ENCODE peak calls at places on chromosomes 5 and 9, in five cellular contexts. N, W, O, E and L are unnamed samples.

GRCh38 chr9:117325789-117326185 is 89.1 kb downstream of the ASTN2 start:
- DNase-seq in O (no peak), W (no peak), N (no peak), E (no peak), L (no peak)

GRCh38 chr9:91913096-91913495 is 36.9 kb downstream of the ROR2 start:
- DNase-seq in E (no peak), N (no peak), O (no peak), W (no peak), L (no peak)

GRCh38 chr9:122988919-122989614 is 44.4 kb upstream of the GPR21 start:
- DNase-seq in E (no peak), W (no peak), O (no peak), N (no peak), L (no peak)

GRCh38 chr9:88791105-88791805 is 200.0 kb upstream of the S1PR3 start:
- DNase-seq in E (no peak), W (peak; percentile 65), O (no peak), N (no peak), L (no peak)

GRCh38 chr9:121282309-121283071 is 14.5 kb downstream of the GSN start:
- DNase-seq in O (no peak), N (no peak), E (no peak), W (peak; percentile 61), L (no peak)

GRCh38 chr5:14076566-14076965 is 66.6 kb upstream of the TRIO start:
- DNase-seq in W (no peak), O (no peak), E (no peak), N (no peak), L (no peak)

GRCh38 chr9:75169623-75170022 is 81.3 kb downstream of the OSTF1 start:
- DNase-seq in N (no peak), W (no peak), O (no peak), E (no peak), L (no peak)

GRCh38 chr9:112331676-112331955 is 1.8 kb downstream of the PTBP3 start:
- DNase-seq in W (no peak), E (no peak), N (no peak), O (no peak), L (no peak)

GRCh38 chr9:106784076-106784475 is 78.9 kb upstream of the ZNF462 start:
- DNase-seq in E (no peak), O (no peak), N (no peak), W (no peak), L (no peak)

GRCh38 chr9:93123561-93124283 is 10.3 kb downstream of the NINJ1 start:
- DNase-seq in W (no peak), E (no peak), N (no peak), O (no peak), L (peak; percentile 32)

GRCh38 chr5:92283521-92283920 is 900.4 kb upstream of the ARRDC3 start:
- DNase-seq in O (no peak), W (no peak), E (no peak), N (no peak), L (no peak)

GRCh38 chr9:92242115-92242778 is 51.2 kb downstream of the IARS1 start:
- DNase-seq in N (no peak), O (no peak), W (peak; percentile 63), E (no peak), L (no peak)

GRCh38 chr5:33657804-33658435 is 217.2 kb downstream of the TARS1 start:
- DNase-seq in E (no peak), O (no peak), N (no peak), W (no peak), L (no peak)

GRCh38 chr5:123297866-123298265 is 125.3 kb downstream of the CEP120 start:
- DNase-seq in O (no peak), W (peak; percentile 8), E (no peak), N (no peak), L (no peak)

GRCh38 chr9:123883634-123884033 is 46.3 kb downstream of the DENND1A start:
- DNase-seq in O (no peak), E (no peak), W (peak; percentile 18), N (no peak), L (no peak)

GRCh38 chr5:168217497-168217896 is 73.9 kb upstream of the WWC1 start:
- DNase-seq in E (no peak), O (no peak), N (no peak), W (no peak), L (no peak)

GRCh38 chr5:145180341-145180740 is 654.8 kb downstream of the PRELID2 start:
- DNase-seq in O (no peak), W (no peak), N (no peak), E (no peak), L (no peak)

GRCh38 chr5:161530700-161531099 is 15.8 kb downstream of the GABRB2 start:
- DNase-seq in N (no peak), W (no peak), O (peak; percentile 66), E (no peak), L (no peak)

GRCh38 chr5:139982975-139983240 is 60.2 kb downstream of the NRG2 start:
- DNase-seq in O (no peak), W (peak; percentile 34), E (no peak), N (no peak), L (no peak)

GRCh38 chr5:146051678-146052077 is 53.7 kb downstream of the PLAC8L1 start:
- DNase-seq in W (peak; percentile 68), N (no peak), E (no peak), O (no peak), L (no peak)

GRCh38 chr5:1181451-1182359 is 19.7 kb upstream of the SLC6A19 start:
- DNase-seq in O (no peak), W (no peak), E (no peak), N (no peak), L (no peak)

GRCh38 chr9:104774132-104774531 is 10.2 kb downstream of the NIPSNAP3B start:
- DNase-seq in W (no peak), O (no peak), E (no peak), N (no peak), L (no peak)

GRCh38 chr5:92884464-92884863 is 696.6 kb downstream of the NR2F1-AS1 start:
- DNase-seq in N (no peak), E (no peak), O (no peak), W (no peak), L (no peak)

GRCh38 chr5:175464414-175465233 is 13.7 kb upstream of the SFXN1 start:
- DNase-seq in N (peak; percentile 14), E (no peak), W (peak; percentile 23), O (peak; percentile 86), L (peak; percentile 53)

GRCh38 chr9:132590318-132591182 is 8.1 kb downstream of the BARHL1 start:
- DNase-seq in E (no peak), O (no peak), W (no peak), N (no peak), L (no peak)

GRCh38 chr5:143002459-143003327 is 232.5 kb downstream of the ARHGAP26 start:
- DNase-seq in N (no peak), W (peak; percentile 64), O (peak; percentile 41), E (no peak), L (no peak)

GRCh38 chr5:73201547-73202513 is 28.8 kb downstream of the TMEM174 start:
- DNase-seq in N (peak; percentile 5), O (peak; percentile 90), W (peak; percentile 47), E (peak; percentile 20), L (peak; percentile 58)

GRCh38 chr9:135221951-135222631 is 134.6 kb downstream of the OLFM1 start:
- DNase-seq in W (no peak), N (no peak), E (no peak), O (no peak), L (no peak)

GRCh38 chr5:148998174-148998797 is 64.6 kb downstream of the SH3TC2 start:
- DNase-seq in O (peak; percentile 66), N (no peak), E (no peak), W (peak; percentile 70), L (peak; percentile 5)